ENCODE peak calls at places on chromosomes 11 and 22, in six cellular contexts. R is D341Med; J is NCI-H748 treated with DMSO at 0.1 percent for 48 hours; L is AG10803; W is T-helper 2 cell; U is stimulated activated naive CD8-positive, alpha-beta T cell treated with anti-CD3 and anti-CD28 coated beads, Interleukin-15, Interleukin-2, amounts not matched to agents 100 U/mL and 50 U/mL, for 24 hours. Z is an unnamed sample.

GRCh38 chr11:64437426-64437825 is 78.5 kb downstream of the RPS6KA4 start:
- DNase-seq in R (no peak), J (no peak), L (no peak), W (no peak), U (no peak), Z (no peak)

GRCh38 chr11:126603486-126603885 is 248.0 kb downstream of the ST3GAL4 start:
- DNase-seq in R (no peak), J (no peak), L (no peak), W (no peak), U (no peak), Z (no peak)

GRCh38 chr11:10908215-10908990 is 50.5 kb upstream of the ZBED5 start:
- DNase-seq in R (no peak), J (no peak), L (peak), W (no peak), U (no peak), Z (no peak)

GRCh38 chr22:41952713-41953112 is 763 bp downstream of the SMIM45 start:
- DNase-seq in R (no peak), J (no peak), L (no peak), W (no peak), U (no peak), Z (no peak)

GRCh38 chr11:79076526-79077115 is 364.2 kb downstream of the TENM4 start:
- DNase-seq in R (no peak), J (no peak), L (peak), W (no peak), U (peak), Z (no peak)

GRCh38 chr11:33060271-33060670 is 20.9 kb downstream of the TCP11L1 start:
- DNase-seq in R (no peak), J (no peak), L (no peak), W (no peak), U (no peak), Z (no peak)

GRCh38 chr22:27452916-27453315 is 348.6 kb downstream of the MN1 start:
- DNase-seq in R (no peak), J (no peak), L (no peak), W (no peak), U (no peak), Z (no peak)

GRCh38 chr11:107608809-107609208 is 17.9 kb downstream of the ELMOD1 start:
- DNase-seq in R (no peak), J (no peak), L (no peak), W (no peak), U (no peak), Z (no peak)

GRCh38 chr11:56271092-56271491 is 2.9 kb upstream of the OR5T1 start:
- DNase-seq in R (no peak), J (peak), L (no peak), W (no peak), U (no peak), Z (no peak)

GRCh38 chr11:18001191-18001590 is 11.7 kb downstream of the SERGEF start:
- DNase-seq in R (no peak), J (no peak), L (no peak), W (no peak), U (no peak), Z (no peak)

GRCh38 chr11:10818594-10818993 is 9.9 kb upstream of the EIF4G2 start:
- DNase-seq in R (no peak), J (no peak), L (peak), W (no peak), U (no peak), Z (no peak)

GRCh38 chr11:12331239-12331874 is 46.0 kb upstream of the PARVA start:
- DNase-seq in R (peak), J (peak), L (peak), W (peak), U (peak), Z (peak)

GRCh38 chr22:40204331-40205116 is 26.8 kb downstream of the TNRC6B start:
- DNase-seq in R (no peak), J (no peak), L (peak), W (no peak), U (no peak), Z (no peak)

Z was measured in effector CD4-positive, alpha-beta T cell.